ENCODE peak calls at places on chromosomes 12 and 14, in nine cellular contexts. One of them, this sample, is unnamed.

GRCh38 chr12:52971701-52972329 is 22.9 kb downstream of the KRT18 start:
- DNase-seq in thyroid gland: no peak
- DNase-seq in HCT116: no peak
- DNase-seq in neuronal stem cell: no peak
- DNase-seq in thoracic aorta: no peak
- DNase-seq in SK-N-MC: no peak
- DNase-seq in prostate gland: peak; percentile 23
- DNase-seq in RWPE2: peak; percentile 84
- DNase-seq in left lung: no peak
- DNase-seq in this sample: no peak

GRCh38 chr12:67885370-67886169 is 103.7 kb upstream of the IFNG-AS1 start:
- DNase-seq in thyroid gland: no peak
- DNase-seq in HCT116: no peak
- DNase-seq in neuronal stem cell: no peak
- DNase-seq in thoracic aorta: no peak
- DNase-seq in SK-N-MC: no peak
- DNase-seq in prostate gland: no peak
- DNase-seq in RWPE2: no peak
- DNase-seq in left lung: no peak
- DNase-seq in this sample: no peak

GRCh38 chr14:69850086-69850735 is 29.0 kb upstream of the SMOC1 start:
- DNase-seq in thyroid gland: no peak
- DNase-seq in HCT116: no peak
- DNase-seq in neuronal stem cell: no peak
- DNase-seq in thoracic aorta: no peak
- DNase-seq in SK-N-MC: no peak
- DNase-seq in prostate gland: no peak
- DNase-seq in RWPE2: no peak
- DNase-seq in left lung: no peak
- DNase-seq in this sample: no peak

GRCh38 chr12:52370906-52371608 is 3.8 kb upstream of the KRT85 start:
- DNase-seq in thyroid gland: peak; percentile 93
- DNase-seq in HCT116: no peak
- DNase-seq in neuronal stem cell: no peak
- DNase-seq in thoracic aorta: peak; percentile 48
- DNase-seq in SK-N-MC: no peak
- DNase-seq in prostate gland: no peak
- DNase-seq in RWPE2: no peak
- DNase-seq in left lung: peak; percentile 53
- DNase-seq in this sample: no peak

GRCh38 chr12:64618953-64619590 is 8.8 kb downstream of the RASSF3 start:
- DNase-seq in thyroid gland: no peak
- DNase-seq in HCT116: no peak
- DNase-seq in neuronal stem cell: no peak
- DNase-seq in thoracic aorta: no peak
- DNase-seq in SK-N-MC: no peak
- DNase-seq in prostate gland: no peak
- DNase-seq in RWPE2: no peak
- DNase-seq in left lung: no peak
- DNase-seq in this sample: no peak

GRCh38 chr12:75571204-75571603 is 59.8 kb upstream of the KRR1 start:
- DNase-seq in thyroid gland: no peak
- DNase-seq in HCT116: no peak
- DNase-seq in neuronal stem cell: no peak
- DNase-seq in thoracic aorta: no peak
- DNase-seq in SK-N-MC: no peak
- DNase-seq in prostate gland: no peak
- DNase-seq in RWPE2: no peak
- DNase-seq in left lung: no peak
- DNase-seq in this sample: no peak

GRCh38 chr12:132218915-132219314 is 74.7 kb downstream of the NOC4L start:
- DNase-seq in thyroid gland: peak; percentile 24
- DNase-seq in HCT116: peak; percentile 52
- DNase-seq in neuronal stem cell: peak; percentile 26
- DNase-seq in thoracic aorta: no peak
- DNase-seq in SK-N-MC: no peak
- DNase-seq in prostate gland: no peak
- DNase-seq in RWPE2: no peak
- DNase-seq in left lung: no peak
- DNase-seq in this sample: peak; percentile 24

GRCh38 chr12:91565246-91565645 is 382.6 kb upstream of the DCN start:
- DNase-seq in thyroid gland: no peak
- DNase-seq in HCT116: no peak
- DNase-seq in neuronal stem cell: no peak
- DNase-seq in thoracic aorta: no peak
- DNase-seq in SK-N-MC: no peak
- DNase-seq in prostate gland: no peak
- DNase-seq in RWPE2: no peak
- DNase-seq in left lung: no peak
- DNase-seq in this sample: no peak

GRCh38 chr12:105393586-105393985 is 63.1 kb downstream of the C12orf75 start:
- DNase-seq in thyroid gland: no peak
- DNase-seq in HCT116: no peak
- DNase-seq in neuronal stem cell: no peak
- DNase-seq in thoracic aorta: no peak
- DNase-seq in SK-N-MC: no peak
- DNase-seq in prostate gland: no peak
- DNase-seq in RWPE2: no peak
- DNase-seq in left lung: no peak
- DNase-seq in this sample: no peak

GRCh38 chr14:50669441-50669986 is 1.4 kb upstream of the SAV1 start:
- DNase-seq in thyroid gland: no peak
- DNase-seq in HCT116: no peak
- DNase-seq in neuronal stem cell: peak; percentile 27
- DNase-seq in thoracic aorta: no peak
- DNase-seq in SK-N-MC: no peak
- DNase-seq in prostate gland: no peak
- DNase-seq in RWPE2: no peak
- DNase-seq in left lung: no peak
- DNase-seq in this sample: no peak

GRCh38 chr14:43894534-43894933 is 612.5 kb downstream of the FSCB start:
- DNase-seq in thyroid gland: no peak
- DNase-seq in HCT116: peak; percentile 7
- DNase-seq in neuronal stem cell: no peak
- DNase-seq in thoracic aorta: no peak
- DNase-seq in SK-N-MC: no peak
- DNase-seq in prostate gland: no peak
- DNase-seq in RWPE2: no peak
- DNase-seq in left lung: no peak
- DNase-seq in this sample: no peak

GRCh38 chr12:1162083-1162760 is 171.2 kb downstream of the ERC1 start:
- DNase-seq in thyroid gland: no peak
- DNase-seq in HCT116: no peak
- DNase-seq in neuronal stem cell: no peak
- DNase-seq in thoracic aorta: no peak
- DNase-seq in SK-N-MC: no peak
- DNase-seq in prostate gland: no peak
- DNase-seq in RWPE2: no peak
- DNase-seq in left lung: no peak
- DNase-seq in this sample: no peak

GRCh38 chr12:106301611-106302321 is 767 bp upstream of the TCP11L2 start:
- DNase-seq in thyroid gland: peak; percentile 59
- DNase-seq in HCT116: no peak
- DNase-seq in neuronal stem cell: peak; percentile 24
- DNase-seq in thoracic aorta: peak; percentile 19
- DNase-seq in SK-N-MC: no peak
- DNase-seq in prostate gland: peak; percentile 77
- DNase-seq in RWPE2: no peak
- DNase-seq in left lung: peak; percentile 86
- DNase-seq in this sample: peak; percentile 54

GRCh38 chr12:91958816-91959215 is 186.8 kb downstream of the BTG1 start:
- DNase-seq in thyroid gland: no peak
- DNase-seq in HCT116: no peak
- DNase-seq in neuronal stem cell: no peak
- DNase-seq in thoracic aorta: no peak
- DNase-seq in SK-N-MC: no peak
- DNase-seq in prostate gland: no peak
- DNase-seq in RWPE2: no peak
- DNase-seq in left lung: no peak
- DNase-seq in this sample: no peak

DNA sequence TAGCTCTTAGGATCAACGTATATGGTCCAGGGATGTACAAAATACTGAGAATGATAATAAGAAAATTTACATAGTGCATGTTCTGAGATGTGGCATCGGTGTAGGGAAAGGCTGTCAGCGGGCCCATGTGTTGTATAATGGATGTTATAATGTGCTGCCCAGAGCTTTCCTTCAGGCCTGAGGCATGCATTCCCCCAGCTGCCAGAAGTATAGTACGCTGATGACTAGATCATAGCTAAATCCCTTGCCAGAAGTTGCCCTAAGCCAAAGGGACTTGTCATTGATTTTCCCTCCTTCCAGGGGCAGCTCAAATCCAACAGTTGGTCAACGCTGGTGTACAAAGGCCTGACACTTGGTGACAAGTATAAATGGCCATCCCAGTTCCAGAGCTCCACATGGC is 6.5 kb upstream of the OR11G2 start:
- DNase-seq in thyroid gland: no peak
- DNase-seq in HCT116: no peak
- DNase-seq in neuronal stem cell: no peak
- DNase-seq in thoracic aorta: no peak
- DNase-seq in SK-N-MC: no peak
- DNase-seq in prostate gland: no peak
- DNase-seq in RWPE2: no peak
- DNase-seq in left lung: no peak
- DNase-seq in this sample: no peak
- H3K9me3 ChIP-seq in thyroid gland: no peaks in the 10 kb centered on the region
- H3K9me3 ChIP-seq in HCT116: no peaks in the 10 kb centered on the region
- H3K9me3 ChIP-seq in neuronal stem cell: no peaks in the 10 kb centered on the region
- H3K9me3 ChIP-seq in thoracic aorta: no peaks in the 10 kb centered on the region
- H3K9me3 ChIP-seq in SK-N-MC: no peaks in the 10 kb centered on the region
- H3K9me3 ChIP-seq in prostate gland: no peaks in the 10 kb centered on the region
- H3K9me3 ChIP-seq in RWPE2: no peaks in the 10 kb centered on the region
- H3K9me3 ChIP-seq in left lung: no peaks in the 10 kb centered on the region
- H3K9me3 ChIP-seq in this sample: no peaks in the 10 kb centered on the region

DNA sequence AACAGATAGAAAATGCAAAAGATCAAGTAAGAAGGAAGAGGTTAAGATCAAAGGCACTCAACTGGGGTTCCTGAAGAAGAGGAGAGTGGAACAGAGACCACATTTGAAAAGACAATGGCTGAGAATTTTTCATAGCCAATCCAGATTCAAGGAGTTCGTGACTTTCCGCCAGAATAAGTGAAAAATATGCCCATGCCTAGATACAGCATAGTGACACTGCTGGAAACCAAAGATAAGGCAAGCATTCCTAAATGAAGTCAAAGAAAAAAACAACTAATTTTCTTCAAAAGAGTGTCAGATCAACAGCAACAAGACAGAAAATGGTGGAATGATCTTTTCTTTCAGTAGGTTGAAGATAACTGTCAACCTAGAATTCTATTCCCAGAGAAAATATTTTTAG is 47.5 kb downstream of the EGLN3 start:
- DNase-seq in thyroid gland: no peak
- DNase-seq in HCT116: no peak
- DNase-seq in neuronal stem cell: no peak
- DNase-seq in thoracic aorta: no peak
- DNase-seq in SK-N-MC: no peak
- DNase-seq in prostate gland: no peak
- DNase-seq in RWPE2: no peak
- DNase-seq in left lung: no peak
- DNase-seq in this sample: no peak
- H3K9me3 ChIP-seq in thyroid gland: no peaks in the 10 kb centered on the region
- H3K9me3 ChIP-seq in HCT116: no peaks in the 10 kb centered on the region
- H3K9me3 ChIP-seq in neuronal stem cell: no peaks in the 10 kb centered on the region
- H3K9me3 ChIP-seq in thoracic aorta: no peaks in the 10 kb centered on the region
- H3K9me3 ChIP-seq in SK-N-MC: no peaks in the 10 kb centered on the region
- H3K9me3 ChIP-seq in prostate gland: no peaks in the 10 kb centered on the region
- H3K9me3 ChIP-seq in RWPE2: no peaks in the 10 kb centered on the region
- H3K9me3 ChIP-seq in left lung: no peaks in the 10 kb centered on the region
- H3K9me3 ChIP-seq in this sample: no peaks in the 10 kb centered on the region

GRCh38 chr12:34344851-34345522 is 322.7 kb downstream of the ALG10 start:
- DNase-seq in thyroid gland: no peak
- DNase-seq in HCT116: no peak
- DNase-seq in neuronal stem cell: no peak
- DNase-seq in thoracic aorta: no peak
- DNase-seq in SK-N-MC: no peak
- DNase-seq in prostate gland: no peak
- DNase-seq in RWPE2: no peak
- DNase-seq in left lung: no peak
- DNase-seq in this sample: no peak
- H3K9me3 ChIP-seq in thyroid gland: no peaks in the 10 kb centered on the region
- H3K9me3 ChIP-seq in HCT116: no peaks in the 10 kb centered on the region
- H3K9me3 ChIP-seq in neuronal stem cell: no peaks in the 10 kb centered on the region
- H3K9me3 ChIP-seq in thoracic aorta: no peaks in the 10 kb centered on the region
- H3K9me3 ChIP-seq in SK-N-MC: no peaks in the 10 kb centered on the region
- H3K9me3 ChIP-seq in prostate gland: no peaks in the 10 kb centered on the region
- H3K9me3 ChIP-seq in RWPE2: no peaks in the 10 kb centered on the region
- H3K9me3 ChIP-seq in left lung: no peaks in the 10 kb centered on the region
- H3K9me3 ChIP-seq in this sample: no peaks in the 10 kb centered on the region

GRCh38 chr12:93297032-93297431 is 80.7 kb upstream of the NUDT4 start:
- DNase-seq in thyroid gland: no peak
- DNase-seq in HCT116: no peak
- DNase-seq in neuronal stem cell: no peak
- DNase-seq in thoracic aorta: no peak
- DNase-seq in SK-N-MC: no peak
- DNase-seq in prostate gland: no peak
- DNase-seq in RWPE2: no peak
- DNase-seq in left lung: no peak
- DNase-seq in this sample: no peak

GRCh38 chr12:93300611-93301021 is 77.1 kb upstream of the NUDT4 start:
- DNase-seq in thyroid gland: no peak
- DNase-seq in HCT116: no peak
- DNase-seq in neuronal stem cell: no peak
- DNase-seq in thoracic aorta: no peak
- DNase-seq in SK-N-MC: no peak
- DNase-seq in prostate gland: no peak
- DNase-seq in RWPE2: no peak
- DNase-seq in left lung: no peak
- DNase-seq in this sample: no peak

GRCh38 chr12:93301171-93301570 is 76.6 kb upstream of the NUDT4 start:
- DNase-seq in thyroid gland: peak; percentile 66
- DNase-seq in HCT116: no peak
- DNase-seq in neuronal stem cell: no peak
- DNase-seq in thoracic aorta: no peak
- DNase-seq in SK-N-MC: no peak
- DNase-seq in prostate gland: no peak
- DNase-seq in RWPE2: no peak
- DNase-seq in left lung: no peak
- DNase-seq in this sample: no peak

GRCh38 chr12:93299262-93299846 is 78.4 kb upstream of the NUDT4 start:
- DNase-seq in thyroid gland: no peak
- DNase-seq in HCT116: no peak
- DNase-seq in neuronal stem cell: no peak
- DNase-seq in thoracic aorta: no peak
- DNase-seq in SK-N-MC: no peak
- DNase-seq in prostate gland: no peak
- DNase-seq in RWPE2: no peak
- DNase-seq in left lung: no peak
- DNase-seq in this sample: no peak

DNA sequence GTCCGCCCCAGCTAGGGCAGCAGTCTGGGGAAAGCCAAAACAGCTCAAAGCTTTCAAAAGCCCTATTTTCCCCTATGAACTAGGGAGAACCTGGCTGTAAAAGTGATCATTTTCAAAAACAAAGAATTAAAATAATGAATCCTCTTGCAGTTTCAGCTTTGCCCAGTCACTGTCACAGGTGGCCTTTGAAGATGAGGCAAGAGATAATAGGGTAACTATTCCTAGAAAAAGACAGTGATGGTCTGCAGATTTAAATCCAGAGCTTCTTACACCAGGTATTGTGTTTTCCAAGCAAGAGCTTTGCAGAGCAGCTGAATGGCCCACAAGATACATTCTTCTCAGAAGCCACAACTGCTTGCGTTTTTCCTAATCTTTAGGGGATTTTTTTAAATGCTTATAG is 80.2 kb upstream of the NUDT4 start:
- DNase-seq in thyroid gland: no peak
- DNase-seq in HCT116: no peak
- DNase-seq in neuronal stem cell: no peak
- DNase-seq in thoracic aorta: no peak
- DNase-seq in SK-N-MC: no peak
- DNase-seq in prostate gland: no peak
- DNase-seq in RWPE2: no peak
- DNase-seq in left lung: no peak
- DNase-seq in this sample: no peak
- H3K9me3 ChIP-seq in thyroid gland: no peaks in the 10 kb centered on the region
- H3K9me3 ChIP-seq in HCT116: no peaks in the 10 kb centered on the region
- H3K9me3 ChIP-seq in neuronal stem cell: no peaks in the 10 kb centered on the region
- H3K9me3 ChIP-seq in thoracic aorta: no peaks in the 10 kb centered on the region
- H3K9me3 ChIP-seq in SK-N-MC: no peaks in the 10 kb centered on the region
- H3K9me3 ChIP-seq in prostate gland: no peaks in the 10 kb centered on the region
- H3K9me3 ChIP-seq in RWPE2: no peaks in the 10 kb centered on the region
- H3K9me3 ChIP-seq in left lung: no peaks in the 10 kb centered on the region
- H3K9me3 ChIP-seq in this sample: no peaks in the 10 kb centered on the region